ENCODE peak calls at places on chromosomes 16 and 17, in seven cellular contexts. One of them, this sample, is unnamed.

GRCh38 chr16:51268237-51268636 is 117.2 kb upstream of the SALL1 start:
- DNase-seq in colonic mucosa: no peak
- DNase-seq in dermis microvascular lymphatic vessel endothelial cell: no peak
- DNase-seq in activated naive CD4-positive, alpha-beta T cell: no peak
- DNase-seq in OCI-M1: no peak
- DNase-seq in Peyer's patch: no peak
- DNase-seq in NCI-H1048: no peak
- DNase-seq in this sample: no peak

GRCh38 chr16:81517630-81518438 is 73.2 kb downstream of the CMIP start:
- DNase-seq in colonic mucosa: no peak
- DNase-seq in dermis microvascular lymphatic vessel endothelial cell: peak; percentile 77
- DNase-seq in activated naive CD4-positive, alpha-beta T cell: no peak
- DNase-seq in OCI-M1: no peak
- DNase-seq in Peyer's patch: no peak
- DNase-seq in NCI-H1048: no peak
- DNase-seq in this sample: no peak

GRCh38 chr16:47695746-47696145 is 234.6 kb downstream of the PHKB start:
- DNase-seq in colonic mucosa: no peak
- DNase-seq in dermis microvascular lymphatic vessel endothelial cell: peak; percentile 74
- DNase-seq in activated naive CD4-positive, alpha-beta T cell: no peak
- DNase-seq in OCI-M1: no peak
- DNase-seq in Peyer's patch: no peak
- DNase-seq in NCI-H1048: no peak
- DNase-seq in this sample: no peak

GRCh38 chr17:78144736-78145641 is 1.2 kb upstream of the C17orf99 start:
- DNase-seq in colonic mucosa: peak; percentile 72
- DNase-seq in dermis microvascular lymphatic vessel endothelial cell: no peak
- DNase-seq in activated naive CD4-positive, alpha-beta T cell: no peak
- DNase-seq in OCI-M1: no peak
- DNase-seq in Peyer's patch: no peak
- DNase-seq in NCI-H1048: no peak
- DNase-seq in this sample: no peak

GRCh38 chr16:30805056-30805369 is 18.0 kb upstream of the ZNF629 start:
- DNase-seq in colonic mucosa: peak; percentile 41
- DNase-seq in dermis microvascular lymphatic vessel endothelial cell: peak; percentile 10
- DNase-seq in activated naive CD4-positive, alpha-beta T cell: no peak
- DNase-seq in OCI-M1: no peak
- DNase-seq in Peyer's patch: no peak
- DNase-seq in NCI-H1048: no peak
- DNase-seq in this sample: no peak

GRCh38 chr16:82533161-82533560 is 93.6 kb upstream of the CDH13 start:
- DNase-seq in colonic mucosa: no peak
- DNase-seq in dermis microvascular lymphatic vessel endothelial cell: no peak
- DNase-seq in activated naive CD4-positive, alpha-beta T cell: no peak
- DNase-seq in OCI-M1: no peak
- DNase-seq in Peyer's patch: no peak
- DNase-seq in NCI-H1048: no peak
- DNase-seq in this sample: no peak

GRCh38 chr16:15516609-15517008 is 82.2 kb downstream of the BMERB1 start:
- DNase-seq in colonic mucosa: no peak
- DNase-seq in dermis microvascular lymphatic vessel endothelial cell: no peak
- DNase-seq in activated naive CD4-positive, alpha-beta T cell: no peak
- DNase-seq in OCI-M1: no peak
- DNase-seq in Peyer's patch: no peak
- DNase-seq in NCI-H1048: no peak
- DNase-seq in this sample: no peak

GRCh38 chr17:39196820-39197331 is 593 bp downstream of the CACNB1 start:
- DNase-seq in colonic mucosa: peak; percentile 58
- DNase-seq in dermis microvascular lymphatic vessel endothelial cell: peak; percentile 23
- DNase-seq in activated naive CD4-positive, alpha-beta T cell: no peak
- DNase-seq in OCI-M1: no peak
- DNase-seq in Peyer's patch: no peak
- DNase-seq in NCI-H1048: no peak
- DNase-seq in this sample: no peak

GRCh38 chr16:14345512-14346115 is 274.5 kb downstream of the MRTFB start:
- DNase-seq in colonic mucosa: no peak
- DNase-seq in dermis microvascular lymphatic vessel endothelial cell: no peak
- DNase-seq in activated naive CD4-positive, alpha-beta T cell: no peak
- DNase-seq in OCI-M1: no peak
- DNase-seq in Peyer's patch: no peak
- DNase-seq in NCI-H1048: no peak
- DNase-seq in this sample: no peak

GRCh38 chr16:50509521-50510341 is 38.5 kb upstream of the NKD1 start:
- DNase-seq in colonic mucosa: peak; percentile 33
- DNase-seq in dermis microvascular lymphatic vessel endothelial cell: peak; percentile 31
- DNase-seq in activated naive CD4-positive, alpha-beta T cell: no peak
- DNase-seq in OCI-M1: peak; percentile 32
- DNase-seq in Peyer's patch: no peak
- DNase-seq in NCI-H1048: no peak
- DNase-seq in this sample: no peak

GRCh38 chr16:49755291-49755611 is 100.7 kb downstream of the ZNF423 start:
- DNase-seq in colonic mucosa: peak; percentile 42
- DNase-seq in dermis microvascular lymphatic vessel endothelial cell: peak; percentile 49
- DNase-seq in activated naive CD4-positive, alpha-beta T cell: no peak
- DNase-seq in OCI-M1: peak; percentile 16
- DNase-seq in Peyer's patch: no peak
- DNase-seq in NCI-H1048: no peak
- DNase-seq in this sample: no peak

GRCh38 chr16:58264961-58265479 is 29.8 kb downstream of the PRSS54 start:
- DNase-seq in colonic mucosa: peak; percentile 59
- DNase-seq in dermis microvascular lymphatic vessel endothelial cell: peak; percentile 52
- DNase-seq in activated naive CD4-positive, alpha-beta T cell: no peak
- DNase-seq in OCI-M1: peak; percentile 89
- DNase-seq in Peyer's patch: no peak
- DNase-seq in NCI-H1048: no peak
- DNase-seq in this sample: no peak

GRCh38 chr17:3770471-3770870 is 30.5 kb downstream of the ITGAE start:
- DNase-seq in colonic mucosa: no peak
- DNase-seq in dermis microvascular lymphatic vessel endothelial cell: no peak
- DNase-seq in activated naive CD4-positive, alpha-beta T cell: no peak
- DNase-seq in OCI-M1: no peak
- DNase-seq in Peyer's patch: no peak
- DNase-seq in NCI-H1048: no peak
- DNase-seq in this sample: no peak

GRCh38 chr17:76178124-76178523 is 37.1 kb upstream of the FOXJ1 start:
- DNase-seq in colonic mucosa: no peak
- DNase-seq in dermis microvascular lymphatic vessel endothelial cell: no peak
- DNase-seq in activated naive CD4-positive, alpha-beta T cell: no peak
- DNase-seq in OCI-M1: no peak
- DNase-seq in Peyer's patch: no peak
- DNase-seq in NCI-H1048: no peak
- DNase-seq in this sample: no peak

GRCh38 chr17:81563861-81564586 is 11.9 kb upstream of the FAAP100 start:
- DNase-seq in colonic mucosa: no peak
- DNase-seq in dermis microvascular lymphatic vessel endothelial cell: no peak
- DNase-seq in activated naive CD4-positive, alpha-beta T cell: no peak
- DNase-seq in OCI-M1: no peak
- DNase-seq in Peyer's patch: no peak
- DNase-seq in NCI-H1048: no peak
- DNase-seq in this sample: no peak

GRCh38 chr17:55814377-55814776 is 63.5 kb downstream of the PCTP start:
- DNase-seq in colonic mucosa: no peak
- DNase-seq in dermis microvascular lymphatic vessel endothelial cell: peak; percentile 89
- DNase-seq in activated naive CD4-positive, alpha-beta T cell: no peak
- DNase-seq in OCI-M1: no peak
- DNase-seq in Peyer's patch: no peak
- DNase-seq in NCI-H1048: no peak
- DNase-seq in this sample: no peak

GRCh38 chr16:85888405-85889331 is 10.3 kb upstream of the IRF8 start:
- DNase-seq in colonic mucosa: no peak
- DNase-seq in dermis microvascular lymphatic vessel endothelial cell: peak; percentile 94
- DNase-seq in activated naive CD4-positive, alpha-beta T cell: no peak
- DNase-seq in OCI-M1: no peak
- DNase-seq in Peyer's patch: no peak
- DNase-seq in NCI-H1048: no peak
- DNase-seq in this sample: no peak

GRCh38 chr16:73339821-73340220 is 291.9 kb upstream of the ZFHX3 start:
- DNase-seq in colonic mucosa: no peak
- DNase-seq in dermis microvascular lymphatic vessel endothelial cell: no peak
- DNase-seq in activated naive CD4-positive, alpha-beta T cell: no peak
- DNase-seq in OCI-M1: no peak
- DNase-seq in Peyer's patch: no peak
- DNase-seq in NCI-H1048: no peak
- DNase-seq in this sample: no peak

GRCh38 chr17:28746611-28747045 is 2.8 kb downstream of the TRAF4 start:
- DNase-seq in colonic mucosa: peak; percentile 92
- DNase-seq in dermis microvascular lymphatic vessel endothelial cell: peak; percentile 37
- DNase-seq in activated naive CD4-positive, alpha-beta T cell: no peak
- DNase-seq in OCI-M1: no peak
- DNase-seq in Peyer's patch: peak; percentile 91
- DNase-seq in NCI-H1048: no peak
- DNase-seq in this sample: no peak

GRCh38 chr17:61822326-61823285 is 40.7 kb downstream of the BRIP1 start:
- DNase-seq in colonic mucosa: no peak
- DNase-seq in dermis microvascular lymphatic vessel endothelial cell: no peak
- DNase-seq in activated naive CD4-positive, alpha-beta T cell: no peak
- DNase-seq in OCI-M1: no peak
- DNase-seq in Peyer's patch: no peak
- DNase-seq in NCI-H1048: no peak
- DNase-seq in this sample: no peak

GRCh38 chr17:2704031-2704889 is 7.3 kb downstream of the CLUH start:
- DNase-seq in colonic mucosa: no peak
- DNase-seq in dermis microvascular lymphatic vessel endothelial cell: no peak
- DNase-seq in activated naive CD4-positive, alpha-beta T cell: no peak
- DNase-seq in OCI-M1: no peak
- DNase-seq in Peyer's patch: no peak
- DNase-seq in NCI-H1048: no peak
- DNase-seq in this sample: no peak

GRCh38 chr17:56973520-56973919 is 4.4 kb upstream of the SCPEP1 start:
- DNase-seq in colonic mucosa: no peak
- DNase-seq in dermis microvascular lymphatic vessel endothelial cell: no peak
- DNase-seq in activated naive CD4-positive, alpha-beta T cell: no peak
- DNase-seq in OCI-M1: no peak
- DNase-seq in Peyer's patch: no peak
- DNase-seq in NCI-H1048: no peak
- DNase-seq in this sample: no peak

GRCh38 chr17:72950236-72950931 is 142.1 kb downstream of the SLC39A11 start:
- DNase-seq in colonic mucosa: no peak
- DNase-seq in dermis microvascular lymphatic vessel endothelial cell: no peak
- DNase-seq in activated naive CD4-positive, alpha-beta T cell: no peak
- DNase-seq in OCI-M1: no peak
- DNase-seq in Peyer's patch: no peak
- DNase-seq in NCI-H1048: no peak
- DNase-seq in this sample: no peak

GRCh38 chr16:56107944-56108583 is 83.2 kb upstream of the GNAO1 start:
- DNase-seq in colonic mucosa: no peak
- DNase-seq in dermis microvascular lymphatic vessel endothelial cell: no peak
- DNase-seq in activated naive CD4-positive, alpha-beta T cell: no peak
- DNase-seq in OCI-M1: no peak
- DNase-seq in Peyer's patch: no peak
- DNase-seq in NCI-H1048: no peak
- DNase-seq in this sample: no peak

GRCh38 chr17:19336938-19337711 is 25.4 kb downstream of the B9D1 start:
- DNase-seq in colonic mucosa: no peak
- DNase-seq in dermis microvascular lymphatic vessel endothelial cell: peak; percentile 19
- DNase-seq in activated naive CD4-positive, alpha-beta T cell: no peak
- DNase-seq in OCI-M1: no peak
- DNase-seq in Peyer's patch: no peak
- DNase-seq in NCI-H1048: no peak
- DNase-seq in this sample: no peak

GRCh38 chr17:56431736-56432135 is 161.8 kb upstream of the NOG start:
- DNase-seq in colonic mucosa: no peak
- DNase-seq in dermis microvascular lymphatic vessel endothelial cell: no peak
- DNase-seq in activated naive CD4-positive, alpha-beta T cell: no peak
- DNase-seq in OCI-M1: no peak
- DNase-seq in Peyer's patch: no peak
- DNase-seq in NCI-H1048: no peak
- DNase-seq in this sample: no peak

GRCh38 chr17:28686296-28686695 is 24.3 kb downstream of the SUPT6H start:
- DNase-seq in colonic mucosa: no peak
- DNase-seq in dermis microvascular lymphatic vessel endothelial cell: no peak
- DNase-seq in activated naive CD4-positive, alpha-beta T cell: no peak
- DNase-seq in OCI-M1: no peak
- DNase-seq in Peyer's patch: no peak
- DNase-seq in NCI-H1048: no peak
- DNase-seq in this sample: no peak

GRCh38 chr17:61399131-61400057 is at the start of gene TBX2:
- DNase-seq in colonic mucosa: peak; percentile 50
- DNase-seq in dermis microvascular lymphatic vessel endothelial cell: no peak
- DNase-seq in activated naive CD4-positive, alpha-beta T cell: no peak
- DNase-seq in OCI-M1: no peak
- DNase-seq in Peyer's patch: peak; percentile 58
- DNase-seq in NCI-H1048: peak; percentile 83
- DNase-seq in this sample: no peak

GRCh38 chr17:43912635-43913304 is 5.4 kb upstream of the MPP2 start:
- DNase-seq in colonic mucosa: no peak
- DNase-seq in dermis microvascular lymphatic vessel endothelial cell: no peak
- DNase-seq in activated naive CD4-positive, alpha-beta T cell: no peak
- DNase-seq in OCI-M1: no peak
- DNase-seq in Peyer's patch: no peak
- DNase-seq in NCI-H1048: no peak
- DNase-seq in this sample: no peak

GRCh38 chr16:66188786-66189725 is 177.4 kb upstream of the CDH5 start:
- DNase-seq in colonic mucosa: peak; percentile 23
- DNase-seq in dermis microvascular lymphatic vessel endothelial cell: no peak
- DNase-seq in activated naive CD4-positive, alpha-beta T cell: no peak
- DNase-seq in OCI-M1: no peak
- DNase-seq in Peyer's patch: no peak
- DNase-seq in NCI-H1048: no peak
- DNase-seq in this sample: no peak